ENCODE peak calls at places on chromosomes 5 and 9, in five cellular contexts. B, X, M, V and C are unnamed samples.
A peak's percentile ranks its signal among the peaks of the same experiment; 100 is the strongest.

GRCh38 chr5:126884269-126884819 is 107.4 kb downstream of the LMNB1 start:
- DNase-seq in B (peak; percentile 70), X (no peak), M (no peak), V (no peak), C (no peak)

GRCh38 chr5:175464414-175465233 is 13.7 kb upstream of the SFXN1 start:
- DNase-seq in B (peak; percentile 51), X (peak; percentile 59), M (peak; percentile 45), V (no peak), C (peak; percentile 62)

GRCh38 chr9:75333624-75334023 is 245.3 kb downstream of the OSTF1 start:
- DNase-seq in B (no peak), X (no peak), M (no peak), V (no peak), C (no peak)

GRCh38 chr5:59039296-59040006 is 456.6 kb downstream of the RAB3C start:
- DNase-seq in B (peak; percentile 66), X (peak; percentile 47), M (peak; percentile 68), V (peak; percentile 73), C (peak; percentile 91)

GRCh38 chr5:155822177-155822576 is 504.8 kb upstream of the SGCD start:
- DNase-seq in B (no peak), X (no peak), M (no peak), V (no peak), C (no peak)

GRCh38 chr5:78182838-78183237 is 111.7 kb downstream of the AP3B1 start:
- DNase-seq in B (no peak), X (no peak), M (no peak), V (no peak), C (no peak)

GRCh38 chr5:73139485-73139884 is 19.1 kb downstream of the TMEM171 start:
- DNase-seq in B (no peak), X (no peak), M (no peak), V (no peak), C (no peak)

GRCh38 chr5:55407059-55407684 is 99.4 kb downstream of the MTREX start:
- DNase-seq in B (peak; percentile 67), X (no peak), M (peak; percentile 49), V (no peak), C (no peak)

GRCh38 chr5:149824851-149825250 is 94.7 kb downstream of the PPARGC1B start:
- DNase-seq in B (no peak), X (no peak), M (no peak), V (no peak), C (no peak)

GRCh38 chr5:64876203-64876602 is 107.5 kb downstream of the CWC27 start:
- DNase-seq in B (no peak), X (no peak), M (no peak), V (no peak), C (no peak)

GRCh38 chr5:116303810-116304209 is 219.0 kb downstream of the COMMD10 start:
- DNase-seq in B (no peak), X (peak; percentile 34), M (no peak), V (no peak), C (no peak)

GRCh38 chr9:16100596-16101091 is 547.8 kb downstream of the CCDC171 start:
- DNase-seq in B (no peak), X (no peak), M (no peak), V (no peak), C (no peak)

GRCh38 chr5:82356808-82357671 is 78.9 kb upstream of the RPS23 start:
- DNase-seq in B (peak; percentile 82), X (no peak), M (no peak), V (peak; percentile 85), C (peak; percentile 60)

GRCh38 chr5:58854396-58854795 is 271.5 kb downstream of the RAB3C start:
- DNase-seq in B (no peak), X (no peak), M (no peak), V (no peak), C (no peak)

GRCh38 chr5:181243521-181244307 is at the start of gene RACK1:
- DNase-seq in B (peak; percentile 84), X (no peak), M (peak; percentile 89), V (peak; percentile 89), C (peak; percentile 89)

GRCh38 chr5:14121552-14121951 is 21.6 kb upstream of the TRIO start:
- DNase-seq in B (no peak), X (no peak), M (no peak), V (no peak), C (no peak)

GRCh38 chr5:89324990-89325389 is 442.0 kb upstream of the MEF2C start:
- DNase-seq in B (no peak), X (no peak), M (no peak), V (no peak), C (no peak)

GRCh38 chr9:136901516-136902258 is 15.4 kb downstream of the TRAF2 start:
- DNase-seq in B (peak; percentile 74), X (no peak), M (no peak), V (peak; percentile 31), C (peak; percentile 69)

GRCh38 chr5:131959906-131960305 is 14.4 kb upstream of the MEIKIN start:
- DNase-seq in B (no peak), X (no peak), M (no peak), V (no peak), C (no peak)

GRCh38 chr5:141211-141610 is 49.2 kb downstream of the PLEKHG4B start:
- DNase-seq in B (no peak), X (no peak), M (no peak), V (no peak), C (no peak)

GRCh38 chr5:141742866-141743651 is 61.0 kb upstream of the ARAP3 start:
- DNase-seq in B (peak; percentile 47), X (no peak), M (peak; percentile 24), V (no peak), C (no peak)

GRCh38 chr5:96316487-96316886 is 116.6 kb downstream of the PCSK1 start:
- DNase-seq in B (no peak), X (no peak), M (no peak), V (no peak), C (no peak)

GRCh38 chr5:172841258-172841657 is 7.2 kb downstream of the ERGIC1 start:
- DNase-seq in B (no peak), X (no peak), M (no peak), V (no peak), C (no peak)

GRCh38 chr9:92492781-92493401 is 10.6 kb upstream of the ASPN start:
- DNase-seq in B (no peak), X (no peak), M (no peak), V (no peak), C (no peak)

GRCh38 chr9:18149457-18150011 is 324.4 kb upstream of the ADAMTSL1 start:
- DNase-seq in B (no peak), X (no peak), M (no peak), V (no peak), C (no peak)

GRCh38 chr9:70073193-70073592 is 29.5 kb downstream of the MAMDC2 start:
- DNase-seq in B (no peak), X (no peak), M (no peak), V (no peak), C (no peak)

GRCh38 chr5:177499842-177500241 is 2.4 kb upstream of the PDLIM7 start:
- DNase-seq in B (no peak), X (no peak), M (no peak), V (no peak), C (no peak)

GRCh38 chr5:172420215-172420934 is 34.0 kb downstream of the SH3PXD2B start:
- DNase-seq in B (peak; percentile 94), X (no peak), M (peak; percentile 92), V (peak; percentile 94), C (no peak)

GRCh38 chr5:6408627-6409446 is 30.5 kb upstream of the MED10 start:
- DNase-seq in B (no peak), X (no peak), M (no peak), V (no peak), C (no peak)

GRCh38 chr5:135024956-135025729 is 8.9 kb downstream of the PITX1 start:
- DNase-seq in B (no peak), X (no peak), M (peak; percentile 56), V (no peak), C (no peak)

GRCh38 chr9:137670391-137671195 is 51.8 kb downstream of the EHMT1 start:
- DNase-seq in B (no peak), X (no peak), M (no peak), V (no peak), C (no peak)

GRCh38 chr5:68088302-68088701 is 127.3 kb upstream of the PIK3R1 start:
- DNase-seq in B (peak; percentile 72), X (no peak), M (no peak), V (no peak), C (no peak)

GRCh38 chr9:124770359-124771020 is 621 bp downstream of the NR6A1 start:
- DNase-seq in B (no peak), X (no peak), M (no peak), V (no peak), C (no peak)

GRCh38 chr5:78328585-78329173 is 31.7 kb upstream of the SCAMP1 start:
- DNase-seq in B (no peak), X (no peak), M (no peak), V (no peak), C (no peak)

GRCh38 chr5:14112998-14113652 is 30.0 kb upstream of the TRIO start:
- DNase-seq in B (no peak), X (no peak), M (no peak), V (no peak), C (no peak)

GRCh38 chr5:15021286-15022046 is 149.9 kb upstream of the ANKH start:
- DNase-seq in B (peak; percentile 87), X (no peak), M (no peak), V (no peak), C (no peak)

GRCh38 chr5:71939452-71939932 is 167.8 kb upstream of the MAP1B start:
- DNase-seq in B (no peak), X (peak; percentile 17), M (no peak), V (no peak), C (no peak)

GRCh38 chr9:20621553-20622329 is 558 bp downstream of the MLLT3 start:
- DNase-seq in B (peak; percentile 51), X (peak; percentile 46), M (no peak), V (peak; percentile 65), C (peak; percentile 80)